ENCODE peak calls at places on chromosome 9, in nine cellular contexts. Q, R, L, M, D, G, O, I and Z are unnamed samples.
A peak's percentile ranks its signal among the peaks of the same experiment; 100 is the strongest.

GRCh38 chr9:116377179-116377790 is 223.7 kb downstream of the PAPPA start:
- DNase-seq in Q (no peak), R (no peak), L (no peak), M (no peak), D (peak; percentile 75), G (no peak), O (peak; percentile 48), I (no peak), Z (peak; percentile 83)

GRCh38 chr9:69809304-69809863 is 11.2 kb upstream of the CFAP95 start:
- DNase-seq in Q (peak; percentile 21), R (no peak), L (no peak), M (peak; percentile 7), D (peak; percentile 14), G (no peak), O (no peak), I (peak; percentile 65), Z (no peak)

GRCh38 chr9:115746496-115746895 is 407.1 kb upstream of the PAPPA start:
- DNase-seq in Q (no peak), R (no peak), L (no peak), M (no peak), D (no peak), G (no peak), O (no peak), I (no peak), Z (no peak)

GRCh38 chr9:91078041-91078441 is 276.4 kb downstream of the SYK start:
- DNase-seq in Q (no peak), R (no peak), L (no peak), M (no peak), D (no peak), G (no peak), O (no peak), I (no peak), Z (peak; percentile 27)

GRCh38 chr9:121985792-121986494 is 107.2 kb downstream of the TTLL11 start:
- DNase-seq in Q (no peak), R (no peak), L (no peak), M (no peak), D (peak; percentile 22), G (no peak), O (no peak), I (peak; percentile 46), Z (no peak)

GRCh38 chr9:34513567-34514214 is 9.1 kb downstream of the ENHO start:
- DNase-seq in Q (peak; percentile 13), R (no peak), L (no peak), M (no peak), D (no peak), G (no peak), O (no peak), I (peak; percentile 84), Z (no peak)

GRCh38 chr9:110056062-110056461 is 151.9 kb downstream of the C9orf152 start:
- DNase-seq in Q (no peak), R (no peak), L (no peak), M (no peak), D (no peak), G (no peak), O (no peak), I (no peak), Z (no peak)

GRCh38 chr9:76087978-76088377 is 197.5 kb downstream of the PCSK5 start:
- DNase-seq in Q (no peak), R (no peak), L (no peak), M (no peak), D (no peak), G (no peak), O (no peak), I (no peak), Z (no peak)

GRCh38 chr9:134459164-134459563 is 132.9 kb downstream of the RXRA start:
- DNase-seq in Q (no peak), R (no peak), L (no peak), M (no peak), D (no peak), G (no peak), O (no peak), I (no peak), Z (no peak)

GRCh38 chr9:33813712-33814641 is 3.0 kb upstream of the UBE2R2 start:
- DNase-seq in Q (peak; percentile 78), R (no peak), L (no peak), M (peak; percentile 61), D (peak; percentile 76), G (no peak), O (peak; percentile 60), I (peak; percentile 40), Z (peak; percentile 85)

GRCh38 chr9:132288371-132288770 is 66.4 kb downstream of the SETX start:
- DNase-seq in Q (no peak), R (no peak), L (no peak), M (no peak), D (peak; percentile 23), G (no peak), O (no peak), I (no peak), Z (peak; percentile 83)

GRCh38 chr9:118439446-118439845 is 735.2 kb downstream of the TLR4 start:
- DNase-seq in Q (no peak), R (no peak), L (no peak), M (no peak), D (no peak), G (no peak), O (no peak), I (no peak), Z (no peak)

GRCh38 chr9:21677834-21678233 is 124.6 kb upstream of the MTAP start:
- DNase-seq in Q (no peak), R (no peak), L (no peak), M (no peak), D (peak; percentile 87), G (no peak), O (peak; percentile 95), I (no peak), Z (peak; percentile 78)

GRCh38 chr9:90444609-90445008 is 198.0 kb downstream of the DIRAS2 start:
- DNase-seq in Q (no peak), R (no peak), L (no peak), M (no peak), D (no peak), G (no peak), O (no peak), I (no peak), Z (no peak)

GRCh38 chr9:113137196-113138168 is 13.3 kb upstream of the SLC31A2 start:
- DNase-seq in Q (no peak), R (no peak), L (peak; percentile 31), M (no peak), D (no peak), G (no peak), O (no peak), I (no peak), Z (no peak)

GRCh38 chr9:134061019-134061687 is 6.7 kb downstream of the BRD3 start:
- DNase-seq in Q (no peak), R (no peak), L (no peak), M (no peak), D (no peak), G (no peak), O (no peak), I (peak; percentile 53), Z (no peak)

GRCh38 chr9:134301387-134302129 is 24.7 kb upstream of the RXRA start:
- DNase-seq in Q (no peak), R (no peak), L (no peak), M (no peak), D (no peak), G (no peak), O (no peak), I (no peak), Z (peak; percentile 32)

GRCh38 chr9:852539-852938 is 11.0 kb downstream of the DMRT1 start:
- DNase-seq in Q (no peak), R (no peak), L (no peak), M (no peak), D (no peak), G (no peak), O (no peak), I (peak; percentile 40), Z (no peak)

GRCh38 chr9:109166171-109166770 is 778 bp downstream of the FRRS1L start:
- DNase-seq in Q (no peak), R (no peak), L (no peak), M (no peak), D (no peak), G (no peak), O (no peak), I (peak; percentile 77), Z (no peak)

GRCh38 chr9:2267171-2267740 is 252.1 kb downstream of the SMARCA2 start:
- DNase-seq in Q (no peak), R (no peak), L (no peak), M (no peak), D (peak; percentile 17), G (no peak), O (no peak), I (no peak), Z (peak; percentile 17)

GRCh38 chr9:77440057-77440456 is 208.1 kb downstream of the GNA14 start:
- DNase-seq in Q (no peak), R (no peak), L (peak; percentile 64), M (no peak), D (peak; percentile 44), G (no peak), O (no peak), I (peak; percentile 80), Z (peak; percentile 62)
- H3K4me3 ChIP-seq in Q (no peak overlapping the region), R (no peak overlapping the region), L (no peak overlapping the region), M (no peak overlapping the region), D (peak overlapping the region; percentile 8), G (peak overlapping the region; percentile 29), O (no peak overlapping the region), I (no peak overlapping the region), Z (no peak overlapping the region)

DNA sequence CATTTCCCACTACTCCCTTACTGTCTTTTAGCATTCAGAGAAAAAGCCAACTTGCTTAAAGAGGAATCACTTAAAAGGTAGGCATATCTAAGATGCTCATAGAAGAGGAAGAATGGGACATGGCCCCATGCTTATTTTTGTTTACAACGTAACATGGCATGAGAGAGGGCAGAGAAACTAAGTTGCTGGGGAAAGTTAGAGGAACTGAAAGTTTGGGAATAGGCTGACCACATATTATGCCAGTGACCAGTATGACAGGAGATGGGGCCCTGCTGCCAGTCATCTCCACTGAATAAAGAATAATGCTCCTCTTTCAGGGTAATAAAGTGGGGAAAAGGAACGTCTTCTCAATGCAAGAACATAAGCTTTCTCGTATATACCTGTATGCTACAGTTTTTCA is 1.9 kb downstream of the PLPP6 start:
- DNase-seq in Q (no peak), R (no peak), L (no peak), M (no peak), D (no peak), G (no peak), O (no peak), I (no peak), Z (no peak)
- H3K4me3 ChIP-seq in Q (peak overlapping the region; percentile 77), R (peak overlapping the region; percentile 77), L (no peak overlapping the region), M (no peak overlapping the region), D (peak overlapping the region; percentile 23), G (peak overlapping the region; percentile 60), O (peak overlapping the region; percentile 84), I (no peak overlapping the region), Z (no peak overlapping the region)

DNA sequence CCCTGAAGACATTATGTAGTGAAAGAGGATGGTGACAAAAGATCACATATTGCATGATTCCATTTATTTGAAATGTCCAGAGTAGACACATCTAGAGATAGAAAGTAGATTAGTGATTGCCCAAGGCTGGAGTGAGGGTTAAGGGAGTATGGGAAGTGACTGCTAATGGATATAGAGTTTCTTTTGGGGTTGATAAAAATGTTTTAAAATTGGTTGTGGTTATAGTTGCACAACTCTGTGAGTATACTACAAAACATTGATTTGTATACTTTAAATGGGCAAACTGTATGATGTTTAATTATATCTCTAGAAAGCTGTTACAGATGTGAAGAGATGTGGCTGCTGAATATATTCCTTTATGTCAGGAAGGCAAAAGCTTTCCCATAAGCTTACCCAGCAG is 202.8 kb downstream of the CCDC171 start:
- DNase-seq in Q (no peak), R (no peak), L (no peak), M (no peak), D (peak; percentile 3), G (no peak), O (no peak), I (no peak), Z (peak; percentile 80)
- H3K4me3 ChIP-seq in Q (no peak overlapping the region), R (no peak overlapping the region), L (no peak overlapping the region), M (no peak overlapping the region), D (no peak overlapping the region), G (no peak overlapping the region), O (no peak overlapping the region), I (no peak overlapping the region), Z (no peak overlapping the region)

GRCh38 chr9:123816817-123817472 is 113.0 kb downstream of the DENND1A start:
- DNase-seq in Q (no peak), R (no peak), L (no peak), M (no peak), D (no peak), G (no peak), O (no peak), I (no peak), Z (no peak)
- H3K4me3 ChIP-seq in Q (no peak overlapping the region), R (no peak overlapping the region), L (no peak overlapping the region), M (no peak overlapping the region), D (no peak overlapping the region), G (no peak overlapping the region), O (no peak overlapping the region), I (no peak overlapping the region), Z (no peak overlapping the region)